ENCODE peak calls at places on chromosomes 12 and 14, in six cellular contexts. H is NCI-H748 treated with DMSO at 0.1 percent for 48 hours; K is CD4-positive, alpha-beta T cell; T is AG10803; W is bronchial epithelial cell; O is WERI-Rb-1. I is an unnamed sample.

GRCh38 chr12:112473056-112473455 is 54.3 kb downstream of the PTPN11 start:
- DNase-seq in T (no peak), O (no peak), W (peak; percentile 8), K (no peak), H (no peak), I (peak; percentile 19)

GRCh38 chr14:92906823-92907222 is 16.1 kb upstream of the CHGA start:
- DNase-seq in H (no peak), T (no peak), K (no peak), O (no peak), W (no peak), I (no peak)

GRCh38 chr12:109944975-109945374 is 44.9 kb downstream of the TCHP start:
- DNase-seq in K (no peak), H (no peak), T (peak; percentile 34), W (peak; percentile 72), O (peak; percentile 67), I (peak; percentile 67)

GRCh38 chr12:132668191-132669088 is 18.7 kb downstream of the POLE start:
- DNase-seq in H (no peak), O (no peak), T (no peak), K (no peak), W (no peak), I (no peak)

GRCh38 chr14:96889091-96889490 is 91.9 kb downstream of the VRK1 start:
- DNase-seq in K (no peak), O (no peak), H (no peak), T (no peak), W (no peak), I (no peak)

GRCh38 chr14:93824518-93825234 is 36.4 kb upstream of the PRIMA1 start:
- DNase-seq in O (peak; percentile 14), T (no peak), H (no peak), W (no peak), K (no peak), I (no peak)

GRCh38 chr14:63893701-63894458 is 41.1 kb downstream of the SYNE2 start:
- DNase-seq in W (peak; percentile 21), K (no peak), O (no peak), H (no peak), T (peak; percentile 90), I (peak; percentile 21)

GRCh38 chr12:67056329-67056728 is 212.8 kb upstream of the CAND1 start:
- DNase-seq in O (no peak), K (no peak), H (no peak), T (no peak), W (peak; percentile 33), I (peak; percentile 10)

GRCh38 chr12:94980577-94980976 is 22.9 kb downstream of the NDUFA12 start:
- DNase-seq in H (no peak), K (no peak), W (peak; percentile 22), O (no peak), T (peak; percentile 32), I (peak; percentile 32)

GRCh38 chr12:58889557-58889956 is 30.7 kb downstream of the LRIG3 start:
- DNase-seq in O (no peak), W (no peak), K (no peak), T (no peak), H (no peak), I (no peak)

GRCh38 chr12:72017054-72017651 is 78.5 kb downstream of the TPH2 start:
- DNase-seq in K (peak; percentile 23), H (peak; percentile 81), O (peak; percentile 78), W (peak; percentile 72), T (peak; percentile 73), I (peak; percentile 68)

GRCh38 chr14:36820111-36820709 is 158.6 kb downstream of the PAX9 start:
- DNase-seq in T (no peak), K (no peak), O (no peak), H (peak; percentile 69), W (peak; percentile 85), I (no peak)

GRCh38 chr14:104826197-104826857 is 25.4 kb downstream of the ZBTB42 start:
- DNase-seq in T (peak; percentile 74), H (peak; percentile 77), K (peak; percentile 97), W (peak; percentile 54), O (peak; percentile 89), I (peak; percentile 87)

GRCh38 chr12:96982671-96983070 is 75.6 kb downstream of the NEDD1 start:
- DNase-seq in H (no peak), K (no peak), T (no peak), O (no peak), W (no peak), I (no peak)

GRCh38 chr14:105012171-105012985 is 8.5 kb downstream of the CDCA4 start:
- DNase-seq in T (no peak), K (no peak), W (peak; percentile 30), O (no peak), H (no peak), I (no peak)

GRCh38 chr12:76083761-76084276 is 666 bp downstream of the NAP1L1 start:
- DNase-seq in W (peak; percentile 29), K (peak; percentile 61), H (peak; percentile 42), O (peak; percentile 80), T (peak; percentile 53), I (peak; percentile 88)

GRCh38 chr12:32163596-32163995 is 56.9 kb downstream of the BICD1 start:
- DNase-seq in K (no peak), W (no peak), T (no peak), H (no peak), O (no peak), I (peak; percentile 53)

GRCh38 chr14:88210426-88210825 is 112.6 kb downstream of the KCNK10 start:
- DNase-seq in K (no peak), T (no peak), H (no peak), O (no peak), W (no peak), I (no peak)

GRCh38 chr12:99670635-99671034 is 23.1 kb downstream of the GARIN6 start:
- DNase-seq in K (no peak), O (no peak), W (peak; percentile 15), H (no peak), T (no peak), I (peak; percentile 37)

GRCh38 chr14:77376380-77376770 is 519 bp downstream of the TMED8 start:
- DNase-seq in K (no peak), T (peak; percentile 14), H (no peak), O (peak; percentile 23), W (peak; percentile 8), I (peak; percentile 37)

GRCh38 chr12:122064780-122065588 is 13.6 kb upstream of the MLXIP start:
- DNase-seq in H (no peak), T (peak; percentile 82), W (peak; percentile 65), O (peak; percentile 89), K (no peak), I (peak; percentile 96)

GRCh38 chr14:75229923-75230792 is 48.5 kb upstream of the FOS start:
- DNase-seq in W (peak; percentile 96), K (peak; percentile 27), T (peak; percentile 40), O (no peak), H (no peak), I (peak; percentile 71)

GRCh38 chr14:34223302-34224150 is 238.5 kb downstream of the SPTSSA start:
- DNase-seq in O (no peak), K (no peak), H (no peak), W (no peak), T (no peak), I (no peak)

GRCh38 chr14:75609606-75610476 is 31.4 kb downstream of the FLVCR2 start:
- DNase-seq in O (no peak), K (no peak), W (no peak), H (no peak), T (no peak), I (no peak)

GRCh38 chr14:89660183-89660582 is 243.2 kb upstream of the FOXN3 start:
- DNase-seq in H (no peak), W (no peak), T (peak; percentile 69), K (no peak), O (no peak), I (no peak)

GRCh38 chr12:6067152-6067916 is 57.1 kb downstream of the VWF start:
- DNase-seq in O (peak; percentile 59), T (no peak), K (no peak), H (no peak), W (no peak), I (peak; percentile 56)

GRCh38 chr12:73726881-73727280 is 810.8 kb upstream of the ATXN7L3B start:
- DNase-seq in O (no peak), K (no peak), H (no peak), W (peak; percentile 2), T (no peak), I (no peak)

I was measured in ELR.